ENCODE peak calls at places on chromosomes 4 and X, in eight cellular contexts. S is SK-N-SH, R is A549, H is GM12878, A is ovary, B is tibial nerve, F is suprapubic skin, K is stomach. X is an unnamed sample.

GRCh38 chr4:156493858-156494257 is 477.7 kb downstream of the PDGFC start:
- DNase-seq in S (no peak), R (no peak), H (no peak), A (no peak), B (no peak), F (no peak), K (no peak), X (no peak)

GRCh38 chr4:39821951-39822350 is 124.0 kb downstream of the UBE2K start:
- DNase-seq in S (no peak), R (no peak), H (no peak), A (no peak), B (no peak), F (peak), K (no peak), X (no peak)

GRCh38 chr4:16026155-16026761 is 57.6 kb downstream of the PROM1 start:
- DNase-seq in S (peak), R (peak), H (peak), A (no peak), B (peak), F (no peak), K (no peak), X (no peak)

GRCh38 chr4:78218260-78218659 is 161.1 kb downstream of the FRAS1 start:
- DNase-seq in S (no peak), R (no peak), H (no peak), A (no peak), B (no peak), F (no peak), K (no peak), X (no peak)

GRCh38 chrX:120365320-120365719 is 3.4 kb downstream of the ATP1B4 start:
- DNase-seq in S (peak), R (peak), H (no peak), A (peak), B (no peak), F (no peak), K (peak), X (no peak)

GRCh38 chr4:180380733-180381132 is 1862.5 kb upstream of the TENM3 start:
- DNase-seq in S (no peak), R (peak), H (no peak), A (no peak), B (no peak), F (no peak), K (no peak), X (no peak)

GRCh38 chrX:119427024-119427794 is 28.1 kb downstream of the SLC25A43 start:
- DNase-seq in S (no peak), R (peak), H (peak), A (no peak), B (no peak), F (no peak), K (no peak), X (no peak)

GRCh38 chr4:56995525-56995924 is 16.8 kb downstream of the POLR2B start:
- DNase-seq in S (no peak), R (no peak), H (no peak), A (peak), B (peak), F (no peak), K (peak), X (no peak)

GRCh38 chr4:2867758-2868491 is 24.3 kb downstream of the ADD1 start:
- DNase-seq in S (peak), R (no peak), H (no peak), A (peak), B (no peak), F (no peak), K (no peak), X (no peak)

GRCh38 chr4:102787096-102787867 is 26.5 kb upstream of the MANBA start:
- DNase-seq in S (no peak), R (peak), H (no peak), A (no peak), B (no peak), F (no peak), K (no peak), X (no peak)

GRCh38 chr4:77015390-77015789 is 60.4 kb downstream of the CCNI start:
- DNase-seq in S (no peak), R (no peak), H (no peak), A (no peak), B (no peak), F (no peak), K (no peak), X (no peak)
- TF ChIP-seq EP300 in S (no peak), R (no peak), H (no peak), A (no peak), B (no peak), F (no peak), K (no peak), X (no peak)

GRCh38 chrX:76915836-76916235 is 488.3 kb downstream of the MAGEE1 start:
- DNase-seq in S (no peak), R (no peak), H (no peak), A (no peak), B (no peak), F (no peak), K (no peak), X (no peak)
- TF ChIP-seq EP300 in S (no peak), R (no peak), H (no peak), A (no peak), B (no peak), F (no peak), K (no peak), X (no peak)

DNA sequence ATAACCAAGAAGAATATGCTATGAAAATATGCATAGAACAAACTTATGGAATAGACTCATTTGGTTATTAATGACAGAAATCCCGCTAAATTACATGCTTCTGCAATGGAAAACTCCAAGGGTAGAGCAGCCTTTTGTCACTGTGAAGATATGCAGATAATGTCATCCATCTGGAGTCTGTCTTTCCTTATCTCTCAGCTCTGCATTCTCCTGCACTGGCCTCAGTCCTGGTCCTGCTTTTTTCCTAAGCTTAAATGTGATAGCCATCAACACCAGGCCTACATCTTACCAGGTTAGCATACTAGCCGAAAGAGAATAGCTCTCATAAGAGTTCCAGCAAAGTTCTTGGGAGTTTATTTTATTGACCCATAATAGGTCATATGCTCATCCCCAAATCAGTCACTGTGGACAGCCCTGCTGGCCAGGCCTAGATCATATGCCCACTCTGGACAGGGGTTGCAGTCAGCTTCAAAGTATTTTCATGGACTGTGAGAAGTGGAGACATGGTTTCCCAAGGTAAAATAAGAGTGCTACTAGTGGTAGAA is 86.5 kb upstream of the LEF1 start:
- DNase-seq in S (peak), R (no peak), H (no peak), A (no peak), B (no peak), F (no peak), K (no peak), X (no peak)
- TF ChIP-seq EP300 in S (peak), R (no peak), H (no peak), A (no peak), B (no peak), F (no peak), K (no peak), X (no peak)

GRCh38 chrX:10177620-10178019 is 20.8 kb downstream of the CLCN4 start:
- DNase-seq in S (no peak), R (no peak), H (no peak), A (no peak), B (no peak), F (no peak), K (no peak), X (no peak)
- TF ChIP-seq EP300 in S (no peak), R (no peak), H (no peak), A (no peak), B (no peak), F (no peak), K (no peak), X (no peak)

GRCh38 chr4:88792268-88792781 is 94.7 kb upstream of the NAP1L5 start:
- DNase-seq in S (no peak), R (peak), H (peak), A (no peak), B (no peak), F (no peak), K (no peak), X (no peak)
- TF ChIP-seq EP300 in S (no peak), R (no peak), H (peak), A (no peak), B (peak), F (no peak), K (no peak), X (no peak)